ENCODE peak calls at places on chromosomes 3 and 15, in eight cellular contexts. F, P, I, E, R, L, G and D are unnamed samples.

GRCh38 chr3:38021196-38021595 is 8.2 kb downstream of the PLCD1 start:
- DNase-seq in P (peak; percentile 34), G (no peak), I (no peak), R (no peak), L (no peak), E (no peak), F (no peak), D (no peak)

GRCh38 chr3:174937488-174937887 is 78.4 kb downstream of the NAALADL2 start:
- DNase-seq in I (no peak), R (no peak), F (no peak), P (no peak), E (no peak), G (no peak), L (no peak), D (no peak)

GRCh38 chr15:52288986-52289385 is 6.6 kb downstream of the MYO5C start:
- DNase-seq in G (no peak), E (no peak), R (no peak), L (no peak), I (no peak), F (no peak), P (no peak), D (no peak)

GRCh38 chr3:84136425-84136824 is 822.4 kb upstream of the CADM2 start:
- DNase-seq in L (no peak), P (no peak), R (no peak), I (no peak), E (no peak), F (no peak), G (peak; percentile 8), D (no peak)

GRCh38 chr3:150117076-150117475 is 146.4 kb upstream of the PFN2 start:
- DNase-seq in I (no peak), L (no peak), G (no peak), R (no peak), P (no peak), E (no peak), F (no peak), D (no peak)

GRCh38 chr15:69313437-69314000 is 14.8 kb downstream of the PAQR5 start:
- DNase-seq in P (no peak), G (no peak), L (no peak), I (no peak), F (no peak), E (no peak), R (no peak), D (no peak)

GRCh38 chr3:114214542-114215341 is 22.6 kb downstream of the ZNF80 start:
- DNase-seq in F (peak; percentile 58), I (no peak), E (no peak), P (no peak), G (no peak), R (no peak), L (peak; percentile 57), D (no peak)

GRCh38 chr15:57637836-57638235 is 46.1 kb downstream of the MYZAP start:
- DNase-seq in E (no peak), G (no peak), I (no peak), P (no peak), R (no peak), F (no peak), L (no peak), D (no peak)

GRCh38 chr3:183008303-183008702 is 28.0 kb upstream of the DCUN1D1 start:
- DNase-seq in F (no peak), R (no peak), G (no peak), E (no peak), P (no peak), I (no peak), L (no peak), D (no peak)

GRCh38 chr15:31435891-31436628 is 109.4 kb downstream of the KLF13 start:
- DNase-seq in E (no peak), R (no peak), I (no peak), F (peak; percentile 63), L (peak; percentile 60), P (no peak), G (no peak), D (peak; percentile 33)

GRCh38 chr15:60396560-60396963 is 1.2 kb downstream of the ANXA2 start:
- DNase-seq in F (no peak), E (no peak), I (no peak), R (no peak), G (peak; percentile 35), P (no peak), L (no peak), D (no peak)

GRCh38 chr3:62873672-62874397 is 1.4 kb downstream of the CADPS start:
- DNase-seq in I (no peak), L (peak; percentile 9), G (no peak), R (peak; percentile 26), F (no peak), P (peak; percentile 44), E (peak; percentile 86), D (no peak)

GRCh38 chr3:128283429-128283828 is 130.1 kb downstream of the EEFSEC start:
- DNase-seq in G (no peak), F (no peak), L (no peak), I (no peak), E (no peak), P (no peak), R (no peak), D (no peak)

GRCh38 chr3:133097214-133097613 is 59.0 kb downstream of the TMEM108 start:
- DNase-seq in P (no peak), L (no peak), I (peak; percentile 53), E (no peak), G (peak; percentile 32), R (no peak), F (no peak), D (no peak)

GRCh38 chr3:81291586-81291985 is 469.9 kb downstream of the GBE1 start:
- DNase-seq in G (no peak), P (no peak), I (no peak), L (no peak), R (no peak), F (no peak), E (no peak), D (no peak)

GRCh38 chr15:98899266-98900021 is 108.1 kb downstream of the PGPEP1L start:
- DNase-seq in G (no peak), P (peak; percentile 60), E (no peak), I (no peak), R (no peak), F (no peak), L (no peak), D (no peak)

GRCh38 chr3:29635888-29636287 is 355.0 kb downstream of the RBMS3 start:
- DNase-seq in F (no peak), L (no peak), G (no peak), I (no peak), R (no peak), E (no peak), P (no peak), D (no peak)

GRCh38 chr3:126146525-126147146 is 33.8 kb downstream of the ALDH1L1 start:
- DNase-seq in P (peak; percentile 38), E (no peak), I (no peak), L (no peak), F (peak; percentile 8), G (no peak), R (no peak), D (no peak)

GRCh38 chr3:79670178-79670577 is 97.6 kb downstream of the ROBO1 start:
- DNase-seq in I (no peak), P (no peak), F (no peak), L (no peak), R (no peak), E (no peak), G (no peak), D (no peak)

GRCh38 chr15:48411971-48412591 is 80.9 kb downstream of the DUT start:
- DNase-seq in F (no peak), R (no peak), L (no peak), G (no peak), I (no peak), E (no peak), P (no peak), D (no peak)

GRCh38 chr3:192884831-192885356 is 32.8 kb downstream of the MB21D2 start:
- DNase-seq in L (no peak), I (no peak), G (no peak), R (no peak), E (no peak), P (no peak), F (no peak), D (no peak)

GRCh38 chr3:33636125-33636855 is 81.8 kb downstream of the CLASP2 start:
- DNase-seq in G (peak; percentile 37), L (peak; percentile 66), R (no peak), F (no peak), E (no peak), I (peak; percentile 38), P (no peak), D (no peak)

GRCh38 chr3:132871956-132872355 is 149.7 kb upstream of the NPHP3 start:
- DNase-seq in F (no peak), G (no peak), R (no peak), I (no peak), P (no peak), L (no peak), E (no peak), D (no peak)

GRCh38 chr3:5232570-5232969 is 45.1 kb downstream of the EDEM1 start:
- DNase-seq in E (no peak), P (no peak), I (no peak), G (no peak), F (no peak), R (no peak), L (no peak), D (no peak)
- TF ChIP-seq CTCF in E (no peak), P (no peak), I (peak; percentile 14), G (no peak), F (no peak), R (no peak), L (no peak), D (no peak)

GRCh38 chr15:42490743-42491539 is at the start of gene ZNF106:
- DNase-seq in R (peak; percentile 80), L (peak; percentile 94), P (peak; percentile 89), I (peak; percentile 62), E (peak; percentile 92), F (peak; percentile 80), G (peak; percentile 84), D (peak; percentile 83)
- TF ChIP-seq CTCF in R (no peak), L (no peak), P (peak; percentile 17), I (no peak), E (no peak), F (no peak), G (no peak), D (no peak)

DNA sequence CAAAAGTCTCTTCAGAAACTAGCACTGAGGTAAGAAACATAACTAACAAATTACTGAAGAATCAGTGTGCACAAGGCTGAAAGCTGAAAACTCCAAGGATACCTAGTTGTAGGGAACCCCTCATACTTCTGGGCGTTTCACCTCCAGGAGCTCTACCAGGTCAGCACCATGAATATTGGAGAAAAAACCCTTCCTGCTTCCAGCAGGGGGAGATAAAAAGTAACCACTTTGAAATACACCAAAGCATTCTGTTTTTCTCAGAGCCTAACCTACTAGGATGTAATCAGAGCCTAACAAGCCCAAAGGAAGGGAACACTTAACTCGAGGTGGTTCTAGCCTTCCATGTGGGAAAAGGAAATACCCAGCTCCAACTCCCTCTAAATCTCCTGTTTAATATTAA is 175.8 kb upstream of the MME start:
- DNase-seq in I (no peak), P (no peak), G (peak; percentile 9), R (no peak), E (no peak), L (peak; percentile 9), F (no peak), D (no peak)
- TF ChIP-seq CTCF in I (peak; percentile 42), P (peak; percentile 20), G (peak; percentile 56), R (peak; percentile 45), E (peak; percentile 61), L (peak; percentile 16), F (no peak), D (no peak)

DNA sequence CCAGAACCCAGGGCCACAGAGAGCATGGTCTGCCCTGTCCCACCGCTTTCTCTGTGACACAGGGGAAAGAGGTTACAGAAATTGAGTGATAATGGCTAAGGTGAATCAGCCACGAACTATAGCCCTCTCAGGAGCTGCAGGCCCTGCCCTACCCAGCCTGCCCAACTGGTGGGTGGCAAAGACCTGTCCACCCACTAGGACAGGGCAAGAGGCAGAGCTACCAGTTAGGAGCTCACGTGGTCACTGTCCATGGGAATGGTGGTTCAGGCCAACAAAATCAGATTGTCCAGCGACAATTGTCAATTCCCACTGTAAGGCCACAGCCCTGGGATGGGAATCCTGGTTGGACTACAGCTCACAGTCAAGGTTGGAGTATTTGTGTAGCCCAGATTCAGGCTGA is 75.0 kb downstream of the PPCDC start:
- DNase-seq in R (no peak), G (no peak), F (no peak), I (no peak), L (no peak), E (no peak), P (no peak), D (no peak)
- TF ChIP-seq CTCF in R (no peak), G (no peak), F (no peak), I (no peak), L (no peak), E (no peak), P (no peak), D (no peak)